ENCODE peak calls at places on chromosomes 4 and X, in seven cellular contexts. O is fibroblast of lung, Y is bronchial epithelial cell, V is foreskin fibroblast, D is psoas muscle, S is AG09309, U is suprapubic skin. G is an unnamed sample.

GRCh38 chrX:15206306-15206705 is 63.6 kb downstream of the ASB9 start:
- DNase-seq in S (no peak), Y (no peak), V (no peak), O (no peak), D (no peak), U (no peak), G (no peak)

GRCh38 chr4:13243152-13243551 is 241.0 kb downstream of the RAB28 start:
- DNase-seq in Y (no peak), D (no peak), O (no peak), V (no peak), S (no peak), U (no peak), G (no peak)

GRCh38 chr4:2928242-2929155 is 34.7 kb downstream of the NOP14 start:
- DNase-seq in Y (no peak), D (peak), U (peak), O (no peak), S (no peak), V (no peak), G (peak)

GRCh38 chr4:181475781-181476180 is 767.4 kb upstream of the TENM3 start:
- DNase-seq in V (no peak), Y (no peak), O (no peak), D (no peak), S (no peak), U (no peak), G (no peak)

GRCh38 chrX:115058276-115058675 is 40.9 kb upstream of the IL13RA2 start:
- DNase-seq in V (peak), Y (peak), O (peak), S (peak), D (no peak), U (no peak), G (no peak)

GRCh38 chrX:72122621-72123275 is 9.0 kb downstream of the RTL5 start:
- DNase-seq in D (no peak), V (no peak), O (no peak), S (no peak), U (no peak), Y (no peak), G (no peak)

GRCh38 chr4:168360271-168360670 is 41.7 kb upstream of the DDX60 start:
- DNase-seq in S (no peak), V (no peak), D (no peak), Y (no peak), O (no peak), U (no peak), G (no peak)

GRCh38 chrX:46551494-46552128 is 6.4 kb upstream of the ZNF674 start:
- DNase-seq in Y (no peak), O (peak), S (no peak), U (no peak), D (no peak), V (peak), G (no peak)

GRCh38 chr4:72031868-72032619 is at the start of gene NPFFR2:
- DNase-seq in S (no peak), V (no peak), Y (peak), U (no peak), D (peak), O (no peak), G (no peak)

GRCh38 chr4:153207561-153207960 is 3.3 kb downstream of the TRIM2 start:
- DNase-seq in U (no peak), V (peak), S (no peak), O (peak), D (peak), Y (no peak), G (no peak)

GRCh38 chr4:75844151-75844662 is 58.0 kb downstream of the PPEF2 start:
- DNase-seq in D (no peak), Y (no peak), V (peak), U (no peak), O (peak), S (peak), G (no peak)

GRCh38 chrX:120302434-120302833 is 8.8 kb downstream of the TMEM255A start:
- DNase-seq in D (no peak), O (no peak), Y (no peak), V (no peak), U (no peak), S (no peak), G (no peak)

GRCh38 chr4:177266492-177266891 is 43.2 kb upstream of the NEIL3 start:
- DNase-seq in U (no peak), S (no peak), O (no peak), D (no peak), Y (no peak), V (no peak), G (no peak)

GRCh38 chr4:128177376-128177959 is 110.1 kb downstream of the PGRMC2 start:
- DNase-seq in S (no peak), Y (no peak), U (no peak), V (no peak), D (no peak), O (no peak), G (no peak)

GRCh38 chr4:184796906-184797305 is 28.9 kb downstream of the ACSL1 start:
- DNase-seq in U (no peak), Y (no peak), D (no peak), O (no peak), V (no peak), S (no peak), G (no peak)

GRCh38 chr4:22473268-22473667 is 42.6 kb downstream of the ADGRA3 start:
- DNase-seq in O (peak), D (no peak), U (no peak), S (peak), Y (peak), V (peak), G (no peak)

GRCh38 chrX:100647095-100647494 is 3.1 kb downstream of the SRPX2 start:
- DNase-seq in O (peak), S (no peak), Y (no peak), V (peak), U (no peak), D (peak), G (no peak)

GRCh38 chr4:4981427-4981826 is 37.8 kb downstream of the CYTL1 start:
- DNase-seq in Y (no peak), D (no peak), S (peak), V (peak), U (no peak), O (peak), G (no peak)

GRCh38 chrX:25191403-25191802 is 175.6 kb upstream of the ARX start:
- DNase-seq in O (no peak), V (no peak), U (no peak), Y (no peak), S (no peak), D (no peak), G (no peak)
- TF ChIP-seq CTCF in O (no peak), V (no peak), U (no peak), Y (no peak), S (no peak), D (peak), G (no peak)

DNA sequence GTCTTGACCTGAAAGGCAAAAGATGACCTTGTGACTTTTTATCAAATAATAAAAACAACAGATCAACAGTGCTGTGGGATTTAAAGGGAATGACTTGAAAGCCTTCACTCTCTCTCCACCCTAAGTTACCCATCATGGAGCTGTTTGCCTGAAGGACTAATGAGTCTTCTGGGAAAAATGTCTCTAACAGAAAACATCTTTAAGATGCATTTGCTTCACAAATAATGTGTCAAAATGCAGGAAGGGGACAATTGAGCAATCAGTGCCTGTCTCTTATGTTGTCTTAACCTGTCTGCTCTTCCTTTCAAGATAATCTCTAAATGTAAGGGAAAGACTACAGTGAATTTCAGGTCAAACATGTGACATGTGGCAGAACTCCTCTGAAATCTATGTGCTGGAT is 766.6 kb downstream of the PDHA2 start:
- DNase-seq in O (no peak), Y (no peak), V (no peak), S (no peak), U (no peak), D (no peak), G (no peak)
- H3K4me3 ChIP-seq in O (no peak), Y (no peak), V (no peak), S (no peak), U (no peak), D (no peak), G (no peak)

GRCh38 chr4:20305976-20306375 is 54.3 kb downstream of the SLIT2 start:
- DNase-seq in V (peak), Y (no peak), U (no peak), O (peak), S (no peak), D (no peak), G (no peak)
- TF ChIP-seq CTCF in V (peak), Y (peak), U (no peak), O (peak), S (peak), D (no peak), G (peak)

GRCh38 chr4:110532901-110533589 is 57.1 kb downstream of the ENPEP start:
- DNase-seq in U (no peak), Y (no peak), S (no peak), V (no peak), D (no peak), O (no peak), G (no peak)
- H3K4me3 ChIP-seq in U (no peak), Y (no peak), S (no peak), V (no peak), D (peak), O (no peak), G (peak)

DNA sequence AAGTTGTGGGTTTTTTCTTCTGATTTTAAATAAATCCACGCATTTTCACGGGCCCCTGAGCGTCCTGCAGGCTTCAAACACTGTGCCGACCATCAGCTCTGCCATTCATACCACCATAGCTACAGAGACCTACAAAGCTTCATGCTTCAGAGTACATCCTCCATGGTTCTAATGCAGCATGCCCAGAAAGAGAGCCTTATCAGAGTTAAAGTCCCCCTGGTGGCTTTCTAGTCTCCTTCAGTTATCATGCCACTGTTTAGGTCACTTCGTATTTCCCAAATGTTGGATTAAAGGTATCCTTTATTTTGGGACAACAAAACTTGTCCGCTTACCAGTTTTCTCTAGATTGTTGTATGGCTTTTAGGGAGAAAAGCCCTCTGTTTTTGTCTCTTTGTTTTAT is 66.7 kb upstream of the VCX2 start:
- DNase-seq in Y (no peak), V (no peak), D (no peak), U (no peak), S (no peak), O (no peak), G (no peak)
- TF ChIP-seq CTCF in Y (no peak), V (no peak), D (no peak), U (no peak), S (no peak), O (no peak), G (no peak)

DNA sequence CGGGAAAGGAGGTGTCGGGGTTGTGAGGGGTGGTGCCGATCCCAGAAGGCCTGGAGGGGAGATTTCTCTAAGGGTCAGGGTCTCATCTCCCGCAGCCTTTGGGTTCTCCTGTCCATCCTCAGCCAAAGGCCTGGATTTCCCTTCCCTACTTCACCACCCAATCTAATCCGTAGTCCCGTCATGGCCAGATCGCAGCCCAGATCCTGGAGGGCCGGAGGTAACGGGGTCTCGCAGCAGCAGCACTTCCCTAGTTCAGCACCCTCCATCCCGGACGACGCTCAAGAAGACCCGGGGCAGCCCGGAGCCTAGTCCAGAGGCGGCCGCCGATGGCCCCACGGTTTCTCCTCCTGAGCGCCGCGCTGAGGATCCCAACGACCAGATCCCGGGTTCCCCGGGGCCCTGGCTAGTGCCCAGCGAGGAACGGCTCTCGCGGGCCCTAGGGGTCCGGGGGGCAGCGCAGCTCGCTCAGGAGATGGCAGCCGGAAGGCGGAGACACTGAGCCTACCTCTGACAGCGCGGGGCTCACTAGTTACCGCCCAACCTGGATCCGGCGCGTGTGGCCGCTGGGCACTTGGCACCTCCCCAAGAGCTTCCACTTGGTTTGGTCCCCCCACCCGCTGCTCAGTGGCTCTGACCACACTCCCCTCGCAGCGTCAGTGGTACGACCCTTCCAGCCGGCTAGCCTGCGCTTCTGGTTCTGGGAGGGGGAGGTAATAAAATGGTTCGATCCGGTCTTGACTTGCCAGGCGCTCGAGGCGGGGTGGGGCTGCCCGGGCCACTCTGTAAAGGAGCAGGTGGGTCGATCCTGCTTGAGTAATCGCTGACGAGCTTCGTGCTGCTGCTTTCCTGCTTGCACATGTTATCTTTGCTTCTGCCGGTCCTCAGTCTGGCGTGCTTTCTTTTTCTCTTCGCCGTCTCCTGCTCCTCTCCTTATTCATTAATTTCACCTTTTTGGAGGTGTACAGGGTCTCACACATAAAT is 3.6 kb downstream of the MAGIX start:
- DNase-seq in S (no peak), U (peak), O (peak), V (peak), Y (peak), D (peak), G (no peak)
- H3K4me3 ChIP-seq in S (peak), U (peak), O (peak), V (peak), Y (peak), D (peak), G (peak)

GRCh38 chr4:6908397-6909112 is 1.1 kb upstream of the TBC1D14 start:
- DNase-seq in U (peak), O (no peak), Y (no peak), V (no peak), S (no peak), D (peak), G (no peak)

GRCh38 chr4:6909113-6909969 is at the start of gene TBC1D14:
- DNase-seq in Y (peak), O (peak), D (peak), V (peak), U (peak), S (no peak), G (peak)

GRCh38 chr4:6906046-6906445 is 3.6 kb upstream of the TBC1D14 start:
- DNase-seq in V (no peak), U (peak), D (no peak), S (no peak), Y (no peak), O (no peak), G (no peak)

GRCh38 chr4:6905501-6905900 is 4.1 kb upstream of the TBC1D14 start:
- DNase-seq in V (no peak), D (no peak), Y (no peak), U (peak), O (no peak), S (no peak), G (no peak)

GRCh38 chr4:6907658-6908191 is 1.9 kb upstream of the TBC1D14 start:
- DNase-seq in S (no peak), U (peak), Y (peak), V (peak), O (peak), D (no peak), G (no peak)
- TF ChIP-seq CTCF in S (peak), U (no peak), Y (peak), V (peak), O (no peak), D (peak), G (no peak)

DNA sequence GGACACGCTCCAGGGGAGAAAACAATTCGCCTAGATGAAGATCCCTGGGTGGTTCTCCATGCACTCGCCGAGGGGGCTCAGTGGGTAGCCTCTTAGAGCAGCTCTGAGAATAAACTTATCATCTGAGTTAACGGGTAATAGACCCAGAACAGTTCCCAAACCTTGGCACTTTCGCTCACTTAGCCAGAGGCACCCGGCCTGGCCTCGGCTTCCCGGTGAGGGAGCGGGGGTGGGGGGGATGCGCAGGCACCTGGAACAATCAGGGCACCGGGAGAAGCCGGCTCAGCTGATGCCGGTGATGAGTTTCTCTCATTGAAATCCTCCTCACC is 405 bp upstream of the ZAR1 start:
- DNase-seq in Y (no peak), S (no peak), O (no peak), D (no peak), V (no peak), U (no peak), G (no peak)
- H3K4me3 ChIP-seq in Y (no peak), S (no peak), O (no peak), D (peak), V (peak), U (peak), G (peak)

GRCh38 chr4:11698846-11699590 is 270.3 kb upstream of the HS3ST1 start:
- DNase-seq in V (peak), U (no peak), S (no peak), O (peak), D (no peak), Y (peak), G (no peak)

GRCh38 chr4:11702886-11703555 is 274.3 kb upstream of the HS3ST1 start:
- DNase-seq in S (no peak), D (no peak), V (no peak), U (no peak), Y (peak), O (no peak), G (no peak)

GRCh38 chr4:11700751-11701226 is 272.1 kb upstream of the HS3ST1 start:
- DNase-seq in Y (peak), D (no peak), V (peak), S (no peak), U (no peak), O (peak), G (no peak)

GRCh38 chr4:11704136-11704535 is 275.4 kb upstream of the HS3ST1 start:
- DNase-seq in U (no peak), S (no peak), Y (peak), V (no peak), D (no peak), O (no peak), G (no peak)

GRCh38 chr4:11701978-11702377 is 273.3 kb upstream of the HS3ST1 start:
- DNase-seq in U (no peak), O (no peak), D (no peak), Y (no peak), V (no peak), S (no peak), G (no peak)
- TF ChIP-seq CTCF in U (no peak), O (no peak), D (no peak), Y (no peak), V (no peak), S (no peak), G (no peak)

DNA sequence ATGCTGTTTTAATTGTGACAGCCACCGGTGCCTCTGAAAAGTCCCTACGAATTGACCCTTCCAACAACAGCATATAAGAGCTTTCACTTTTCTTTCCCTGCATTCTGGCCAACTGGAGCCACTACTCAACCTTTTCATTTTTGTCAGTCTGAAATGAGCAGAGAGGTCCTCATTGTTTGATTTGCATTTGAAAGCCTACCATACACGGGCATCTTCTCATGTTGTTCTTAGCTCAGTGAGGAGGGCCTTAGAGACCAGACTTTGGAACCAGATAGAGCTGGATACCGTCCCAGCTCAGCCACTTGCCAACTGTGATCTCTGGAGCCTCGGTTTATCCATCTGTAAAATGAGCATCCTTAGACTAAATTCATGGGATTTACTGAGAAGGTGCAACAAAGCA is 16.9 kb upstream of the TMSB4X start:
- DNase-seq in Y (no peak), O (no peak), V (no peak), S (no peak), D (no peak), U (no peak), G (no peak)
- H3K4me3 ChIP-seq in Y (no peak), O (no peak), V (no peak), S (no peak), D (no peak), U (no peak), G (no peak)

G was measured in thoracic aorta.